ENCODE peak calls at places on chromosomes 16 and 17, in seven cellular contexts. M is stimulated activated CD4-positive, alpha-beta T cell treated with anti-CD3 and anti-CD28 coated beads, Interleukin-2, amount 100 ng/mL, for 48 hours; V is heart left ventricle; E is tibial artery; Y is T-cell; J is left ventricle myocardium superior; Z is activated CD4-positive, CD25-positive, alpha-beta regulatory T cell. C is an unnamed sample.

GRCh38 chr17:43671075-43671692 is 9.5 kb upstream of the MEOX1 start:
- DNase-seq in J (no peak), Z (no peak), M (no peak), Y (no peak), E (no peak), V (peak; percentile 44), C (no peak)

GRCh38 chr16:49560018-49560830 is 186.6 kb downstream of the C16orf78 start:
- DNase-seq in J (no peak), E (no peak), M (no peak), Z (no peak), Y (no peak), V (peak; percentile 44), C (no peak)

GRCh38 chr17:40139566-40140058 is 725 bp upstream of the CASC3 start:
- DNase-seq in M (peak; percentile 11), E (no peak), J (no peak), V (no peak), Z (no peak), Y (no peak), C (peak; percentile 60)

GRCh38 chr16:89383095-89384003 is 107.0 kb downstream of the ANKRD11 start:
- DNase-seq in J (peak; percentile 60), Z (no peak), E (no peak), M (no peak), V (peak; percentile 58), Y (no peak), C (peak; percentile 66)

GRCh38 chr17:10022416-10022815 is 117.3 kb upstream of the RCVRN start:
- DNase-seq in J (peak; percentile 40), Z (no peak), Y (no peak), V (peak; percentile 33), E (no peak), M (no peak), C (no peak)

GRCh38 chr16:70678121-70678897 is 7.5 kb downstream of the MTSS2 start:
- DNase-seq in M (no peak), Z (no peak), Y (no peak), V (no peak), E (no peak), J (no peak), C (no peak)

GRCh38 chr17:75295220-75296158 is 6.3 kb upstream of the SLC25A19 start:
- DNase-seq in E (no peak), Y (no peak), J (no peak), V (no peak), Z (no peak), M (no peak), C (no peak)

GRCh38 chr17:55323518-55324295 is 58.9 kb downstream of the HLF start:
- DNase-seq in E (no peak), Z (no peak), V (no peak), J (no peak), Y (no peak), M (no peak), C (no peak)

GRCh38 chr17:65011047-65011446 is 45.5 kb downstream of the GNA13 start:
- DNase-seq in M (no peak), Z (no peak), J (no peak), V (no peak), Y (no peak), E (no peak), C (no peak)

GRCh38 chr16:66590322-66590721 is 11.1 kb downstream of the CMTM2 start:
- DNase-seq in J (no peak), Z (no peak), V (no peak), E (no peak), Y (no peak), M (no peak), C (no peak)

GRCh38 chr17:75271955-75272847 is 1.2 kb upstream of the MIF4GD start:
- DNase-seq in E (no peak), V (peak; percentile 84), Z (no peak), M (no peak), Y (no peak), J (peak; percentile 83), C (no peak)

GRCh38 chr16:54178491-54178976 is 108.1 kb downstream of the IRX3 start:
- DNase-seq in M (no peak), E (no peak), Z (no peak), J (peak; percentile 41), V (no peak), Y (no peak), C (peak; percentile 56)

GRCh38 chr16:5309946-5310611 is 212.5 kb upstream of the EEF2KMT start:
- DNase-seq in J (no peak), M (no peak), Y (no peak), Z (no peak), V (no peak), E (no peak), C (no peak)

GRCh38 chr16:54320895-54321294 is 34.3 kb upstream of the IRX3 start:
- DNase-seq in V (no peak), Y (no peak), M (no peak), E (peak; percentile 34), Z (no peak), J (no peak), C (no peak)

GRCh38 chr17:82734987-82735866 is at the start of gene FN3K:
- DNase-seq in M (no peak), Z (no peak), Y (peak; percentile 36), J (peak; percentile 84), V (peak; percentile 77), E (peak; percentile 91), C (peak; percentile 88)

GRCh38 chr17:40378966-40379365 is 14.4 kb upstream of the GJD3 start:
- DNase-seq in E (no peak), J (no peak), Y (no peak), Z (no peak), V (no peak), M (no peak), C (no peak)

GRCh38 chr17:27414686-27415085 is 41.6 kb upstream of the KSR1 start:
- DNase-seq in Y (no peak), E (no peak), M (no peak), J (no peak), Z (no peak), V (no peak), C (no peak)

GRCh38 chr17:72119963-72120877 is 600 bp upstream of the SOX9 start:
- DNase-seq in Y (no peak), M (no peak), Z (no peak), J (peak; percentile 73), V (peak; percentile 69), E (peak; percentile 70), C (peak; percentile 87)

GRCh38 chr17:3796110-3796821 is 4.7 kb downstream of the ITGAE start:
- DNase-seq in Z (peak; percentile 45), Y (peak; percentile 77), E (no peak), V (no peak), M (peak; percentile 50), J (no peak), C (no peak)

C was measured in ecto neural progenitor cell.